ENCODE peak calls at places on chromosomes 11 and 22, in four cellular contexts. Y, F, P and N are unnamed samples.

GRCh38 chr22:45317551-45318167 is 7.9 kb downstream of the FAM118A start:
- DNase-seq in Y (peak; percentile 68), F (peak; percentile 70), P (peak; percentile 24), N (no peak)

GRCh38 chr11:124440608-124441007 is 4.9 kb downstream of the OR8B8 start:
- DNase-seq in Y (no peak), F (no peak), P (no peak), N (no peak)

GRCh38 chr11:36409152-36409713 is 100.8 kb downstream of the TRAF6 start:
- DNase-seq in Y (peak; percentile 85), F (no peak), P (no peak), N (no peak)

GRCh38 chr22:45462034-45462655 is 40.5 kb upstream of the FBLN1 start:
- DNase-seq in Y (no peak), F (no peak), P (no peak), N (no peak)

GRCh38 chr22:28900379-28900778 is 17.0 kb downstream of the ZNRF3 start:
- DNase-seq in Y (no peak), F (no peak), P (no peak), N (no peak)

GRCh38 chr11:61919841-61920631 is 2.7 kb upstream of the RAB3IL1 start:
- DNase-seq in Y (no peak), F (no peak), P (no peak), N (no peak)

GRCh38 chr11:69744435-69744834 is 30.7 kb downstream of the FGF4 start:
- DNase-seq in Y (peak; percentile 84), F (no peak), P (no peak), N (peak; percentile 6)

GRCh38 chr11:132866783-132867545 is 665.3 kb downstream of the OPCML start:
- DNase-seq in Y (peak; percentile 90), F (peak; percentile 84), P (no peak), N (no peak)

GRCh38 chr11:86811637-86812321 is 11.4 kb downstream of the PRSS23 start:
- DNase-seq in Y (peak; percentile 81), F (peak; percentile 60), P (no peak), N (no peak)

GRCh38 chr11:76048763-76049162 is 157.5 kb downstream of the WNT11 start:
- DNase-seq in Y (no peak), F (no peak), P (no peak), N (no peak)

DNA sequence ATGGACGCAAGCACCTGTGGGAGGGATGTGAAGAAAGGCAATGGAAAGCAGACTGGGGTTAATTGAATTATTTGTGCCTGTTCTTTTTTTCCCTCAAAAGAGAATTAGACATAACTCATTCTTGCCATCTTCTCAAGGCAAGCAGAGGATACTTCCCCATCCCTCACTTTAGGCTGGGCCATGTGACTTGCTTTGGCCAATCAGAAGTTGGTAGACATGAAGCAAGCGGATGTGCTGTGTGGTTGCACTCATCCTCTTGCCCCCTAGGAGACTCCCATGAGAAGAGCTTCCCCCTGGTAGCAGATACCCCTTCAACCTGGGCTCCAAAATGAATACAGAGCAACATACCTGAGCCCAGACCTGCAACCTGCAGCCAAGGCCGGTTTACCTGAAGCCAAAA is 124.4 kb upstream of the ZC3H12C start:
- DNase-seq in Y (no peak), F (no peak), P (no peak), N (no peak)
- H3K4me3 ChIP-seq in Y (no peak overlapping the region), F (no peak overlapping the region), P (no peak overlapping the region), N (no peak overlapping the region)

GRCh38 chr11:119290894-119291497 is 25.9 kb downstream of the MCAM start:
- DNase-seq in Y (no peak), F (no peak), P (no peak), N (no peak)

GRCh38 chr11:119293461-119293860 is 23.5 kb downstream of the MCAM start:
- DNase-seq in Y (no peak), F (no peak), P (no peak), N (no peak)

GRCh38 chr11:119298726-119299125 is 18.2 kb downstream of the MCAM start:
- DNase-seq in Y (peak; percentile 36), F (no peak), P (peak; percentile 77), N (no peak)

GRCh38 chr11:119297938-119298337 is 19.0 kb downstream of the MCAM start:
- DNase-seq in Y (peak; percentile 27), F (no peak), P (no peak), N (no peak)

GRCh38 chr11:119295178-119295577 is 21.8 kb downstream of the MCAM start:
- DNase-seq in Y (no peak), F (peak; percentile 67), P (no peak), N (no peak)
- TF ChIP-seq CTCF in Y (no peak), F (peak; percentile 10), P (no peak), N (no peak)

DNA sequence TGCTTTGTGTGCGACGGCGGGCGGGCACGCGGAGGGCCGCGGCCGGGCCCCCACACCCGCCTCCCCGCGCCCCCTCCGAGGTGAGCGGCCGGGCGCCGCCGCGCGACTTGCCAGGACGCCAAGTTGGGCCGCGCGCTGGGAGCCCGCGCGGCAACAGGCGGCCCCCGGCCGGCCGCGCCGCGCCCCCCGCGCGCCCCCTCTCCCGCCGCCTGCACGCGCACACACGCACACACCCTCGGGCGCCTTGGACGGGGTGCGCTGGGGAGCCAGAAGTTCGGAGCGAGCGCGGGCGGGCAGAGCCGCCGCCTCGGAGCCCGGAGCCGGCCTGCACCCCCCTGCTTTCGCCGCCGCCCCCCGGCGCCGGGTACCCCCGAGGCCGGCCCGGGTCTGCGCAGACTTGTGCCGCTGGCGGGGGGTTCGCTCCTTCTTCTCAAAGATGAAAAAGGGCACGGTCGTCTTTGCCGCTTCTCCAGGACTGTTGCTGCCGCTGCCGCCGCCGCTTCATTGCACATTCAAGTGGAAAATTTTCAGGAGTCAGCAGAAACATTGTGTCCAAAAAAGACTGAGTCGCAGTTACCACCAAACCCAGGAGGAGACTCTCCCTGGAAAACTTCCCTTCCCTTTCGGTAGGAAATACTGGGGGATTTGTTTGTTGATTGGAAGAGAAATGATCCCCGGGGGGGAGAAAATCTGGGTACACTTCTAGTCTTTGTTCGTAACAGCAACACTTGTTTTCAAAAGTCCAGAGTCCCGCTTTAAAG is 895 bp downstream of the TEAD1 start:
- DNase-seq in Y (no peak), F (no peak), P (peak; percentile 37), N (no peak)
- H3K4me3 ChIP-seq in Y (peak overlapping the region; percentile 89), F (peak overlapping the region; percentile 85), P (peak overlapping the region; percentile 71), N (peak overlapping the region; percentile 61)

GRCh38 chr22:32204856-32205722 is at the start of gene RFPL2:
- DNase-seq in Y (peak; percentile 27), F (peak; percentile 68), P (peak; percentile 55), N (no peak)
- TF ChIP-seq CTCF in Y (no peak), F (no peak), P (no peak), N (no peak)

GRCh38 chr22:37186228-37186996 is 1.6 kb downstream of the C1QTNF6 start:
- DNase-seq in Y (peak; percentile 84), F (peak; percentile 68), P (no peak), N (no peak)
- H3K4me3 ChIP-seq in Y (peak overlapping the region; percentile 65), F (no peak overlapping the region), P (no peak overlapping the region), N (no peak overlapping the region)

GRCh38 chr22:37763652-37764051 is 44.1 kb upstream of the GCAT start:
- DNase-seq in Y (no peak), F (no peak), P (no peak), N (no peak)

GRCh38 chr22:37764622-37765021 is 43.1 kb upstream of the GCAT start:
- DNase-seq in Y (no peak), F (no peak), P (no peak), N (no peak)

GRCh38 chr22:37763012-37763411 is 44.7 kb upstream of the GCAT start:
- DNase-seq in Y (no peak), F (no peak), P (no peak), N (no peak)

GRCh38 chr22:37765953-37766566 is 41.7 kb upstream of the GCAT start:
- DNase-seq in Y (no peak), F (no peak), P (no peak), N (no peak)

DNA sequence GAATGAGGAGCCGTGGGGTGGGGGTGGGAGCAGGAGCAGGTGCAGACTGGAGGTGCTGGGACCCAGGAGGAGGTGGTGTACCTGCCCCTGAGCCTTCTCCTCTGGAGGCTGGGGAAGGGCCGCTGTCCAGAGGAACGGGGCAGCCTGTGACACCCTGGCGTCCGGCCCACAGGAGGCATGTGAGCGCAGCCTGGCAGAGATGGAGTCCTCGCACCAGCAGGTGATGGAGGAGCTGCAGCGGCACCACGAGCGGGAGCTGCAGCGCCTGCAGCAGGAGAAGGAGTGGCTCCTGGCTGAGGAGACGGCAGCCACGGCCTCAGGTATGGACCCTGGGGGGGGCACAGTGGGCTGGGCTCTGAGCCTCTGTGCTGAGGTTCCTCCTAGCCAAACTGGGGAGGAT is 42.2 kb upstream of the GCAT start:
- DNase-seq in Y (no peak), F (no peak), P (peak; percentile 45), N (no peak)
- TF ChIP-seq CTCF in Y (no peak), F (no peak), P (no peak), N (no peak)

GRCh38 chr11:2188745-2189144 is 17.1 kb upstream of the TH start:
- DNase-seq in Y (no peak), F (no peak), P (no peak), N (no peak)
- H3K4me3 ChIP-seq in Y (no peak overlapping the region), F (no peak overlapping the region), P (no peak overlapping the region), N (no peak overlapping the region)

GRCh38 chr11:71453021-71453910 is at the start of gene NADSYN1:
- DNase-seq in Y (peak; percentile 86), F (peak; percentile 90), P (peak; percentile 98), N (peak; percentile 57)
- TF ChIP-seq CTCF in Y (no peak), F (no peak), P (no peak), N (no peak)